ENCODE peak calls at places on chromosomes 12 and 14, in nine cellular contexts. D, P, M, A, K, S, F, T and I are unnamed samples.

GRCh38 chr14:22478670-22479069 is 110.4 kb downstream of the DAD1 start:
- DNase-seq in D (no peak), P (no peak), M (no peak), A (no peak), K (no peak), S (no peak), F (no peak), T (no peak), I (no peak)

GRCh38 chr12:20501958-20502357 is 133.6 kb downstream of the PDE3A start:
- DNase-seq in D (no peak), P (no peak), M (no peak), A (no peak), K (no peak), S (no peak), F (no peak), T (no peak), I (no peak)

GRCh38 chr12:47799357-47799955 is 20.2 kb downstream of the HDAC7 start:
- DNase-seq in D (no peak), P (no peak), M (no peak), A (no peak), K (no peak), S (no peak), F (no peak), T (no peak), I (no peak)

GRCh38 chr14:94027566-94028449 is 1.7 kb downstream of the OTUB2 start:
- DNase-seq in D (no peak), P (no peak), M (no peak), A (peak; percentile 65), K (no peak), S (peak; percentile 80), F (peak; percentile 32), T (no peak), I (no peak)

GRCh38 chr12:15956413-15957185 is 45.5 kb downstream of the DERA start:
- DNase-seq in D (no peak), P (no peak), M (no peak), A (no peak), K (peak; percentile 58), S (peak; percentile 72), F (peak; percentile 13), T (no peak), I (no peak)

GRCh38 chr14:92986254-92987147 is 63.6 kb downstream of the CHGA start:
- DNase-seq in D (no peak), P (no peak), M (no peak), A (peak; percentile 83), K (no peak), S (peak; percentile 34), F (no peak), T (no peak), I (no peak)

GRCh38 chr12:28513983-28514382 is 323.7 kb downstream of the CCDC91 start:
- DNase-seq in D (no peak), P (no peak), M (no peak), A (no peak), K (no peak), S (no peak), F (no peak), T (no peak), I (no peak)

GRCh38 chr12:7107181-7108041 is 1.6 kb downstream of the C1RL start:
- DNase-seq in D (no peak), P (no peak), M (no peak), A (no peak), K (no peak), S (no peak), F (peak; percentile 33), T (no peak), I (no peak)

GRCh38 chr12:64181504-64182291 is 40.4 kb downstream of the KICS2 start:
- DNase-seq in D (no peak), P (no peak), M (no peak), A (peak; percentile 50), K (peak; percentile 0), S (peak; percentile 43), F (peak; percentile 44), T (peak; percentile 91), I (no peak)

GRCh38 chr14:96586921-96587822 is 85.0 kb downstream of the PAPOLA start:
- DNase-seq in D (no peak), P (peak; percentile 44), M (no peak), A (no peak), K (no peak), S (no peak), F (no peak), T (no peak), I (peak; percentile 65)

GRCh38 chr14:99331796-99332195 is 59.8 kb upstream of the BCL11B start:
- DNase-seq in D (no peak), P (no peak), M (no peak), A (no peak), K (no peak), S (no peak), F (no peak), T (no peak), I (no peak)

GRCh38 chr14:99382071-99382640 is 98.5 kb downstream of the SETD3 start:
- DNase-seq in D (no peak), P (no peak), M (no peak), A (no peak), K (no peak), S (no peak), F (no peak), T (no peak), I (no peak)

GRCh38 chr14:24935796-24936195 is 114.2 kb downstream of the STXBP6 start:
- DNase-seq in D (no peak), P (no peak), M (no peak), A (no peak), K (no peak), S (no peak), F (no peak), T (no peak), I (no peak)

GRCh38 chr12:25769076-25769945 is 189.2 kb upstream of the RASSF8 start:
- DNase-seq in D (no peak), P (no peak), M (no peak), A (peak; percentile 23), K (no peak), S (no peak), F (peak; percentile 36), T (peak; percentile 49), I (no peak)

GRCh38 chr12:122190842-122191668 is 8.1 kb downstream of the LRRC43 start:
- DNase-seq in D (no peak), P (peak; percentile 85), M (no peak), A (peak; percentile 75), K (peak; percentile 14), S (peak; percentile 86), F (peak; percentile 55), T (peak; percentile 15), I (no peak)

GRCh38 chr12:37666069-37666781 is 650.3 kb upstream of the ALG10B start:
- DNase-seq in D (no peak), P (no peak), M (no peak), A (no peak), K (no peak), S (no peak), F (no peak), T (no peak), I (peak; percentile 63)

GRCh38 chr12:6223545-6223944 is 23.3 kb downstream of the CD9 start:
- DNase-seq in D (no peak), P (no peak), M (no peak), A (no peak), K (no peak), S (no peak), F (no peak), T (no peak), I (no peak)

GRCh38 chr12:127570793-127571360 is 696.1 kb upstream of the TMEM132C start:
- DNase-seq in D (no peak), P (no peak), M (no peak), A (no peak), K (no peak), S (no peak), F (peak; percentile 11), T (no peak), I (no peak)

GRCh38 chr14:73759183-73759713 is 45.1 kb upstream of the PNMA1 start:
- DNase-seq in D (no peak), P (peak; percentile 67), M (no peak), A (no peak), K (no peak), S (peak; percentile 58), F (peak; percentile 60), T (no peak), I (no peak)

GRCh38 chr12:127245437-127245836 is 1021.5 kb upstream of the TMEM132C start:
- DNase-seq in D (no peak), P (no peak), M (no peak), A (no peak), K (no peak), S (no peak), F (no peak), T (no peak), I (no peak)

GRCh38 chr12:115160290-115161108 is 476.5 kb upstream of the TBX3 start:
- DNase-seq in D (no peak), P (no peak), M (no peak), A (no peak), K (peak; percentile 97), S (no peak), F (no peak), T (no peak), I (no peak)

GRCh38 chr12:59164226-59164625 is 243.9 kb upstream of the LRIG3 start:
- DNase-seq in D (no peak), P (no peak), M (no peak), A (no peak), K (no peak), S (no peak), F (no peak), T (no peak), I (no peak)

GRCh38 chr12:15856097-15856982 is 25.8 kb upstream of the STRAP start:
- DNase-seq in D (no peak), P (no peak), M (no peak), A (no peak), K (peak; percentile 14), S (peak; percentile 70), F (peak; percentile 71), T (no peak), I (no peak)

GRCh38 chr14:72682188-72682587 is 211.7 kb downstream of the DPF3 start:
- DNase-seq in D (no peak), P (no peak), M (no peak), A (no peak), K (no peak), S (no peak), F (no peak), T (no peak), I (no peak)

GRCh38 chr12:105414088-105414487 is 83.6 kb downstream of the C12orf75 start:
- DNase-seq in D (no peak), P (no peak), M (no peak), A (no peak), K (no peak), S (no peak), F (no peak), T (no peak), I (no peak)

GRCh38 chr14:46717211-46717610 is 65.6 kb upstream of the RPL10L start:
- DNase-seq in D (no peak), P (no peak), M (no peak), A (peak; percentile 1), K (no peak), S (no peak), F (no peak), T (no peak), I (no peak)

GRCh38 chr12:105748806-105749600 is 389.8 kb downstream of the NUAK1 start:
- DNase-seq in D (no peak), P (no peak), M (no peak), A (no peak), K (no peak), S (no peak), F (no peak), T (peak; percentile 49), I (no peak)

GRCh38 chr14:97634786-97635185 is 837.6 kb downstream of the VRK1 start:
- DNase-seq in D (no peak), P (no peak), M (no peak), A (no peak), K (no peak), S (no peak), F (peak; percentile 12), T (no peak), I (no peak)

GRCh38 chr12:59093090-59093489 is 172.8 kb upstream of the LRIG3 start:
- DNase-seq in D (no peak), P (no peak), M (no peak), A (no peak), K (no peak), S (no peak), F (no peak), T (peak; percentile 36), I (no peak)

GRCh38 chr14:23381017-23381375 is 4.2 kb downstream of the CMTM5 start:
- DNase-seq in D (no peak), P (no peak), M (no peak), A (no peak), K (no peak), S (no peak), F (no peak), T (no peak), I (no peak)

GRCh38 chr14:52325126-52325525 is 11.0 kb downstream of the PTGER2 start:
- DNase-seq in D (no peak), P (no peak), M (no peak), A (no peak), K (no peak), S (no peak), F (no peak), T (no peak), I (no peak)